ENCODE peak calls at places on chromosomes 5 and 9, in six cellular contexts. One of them, this sample, is unnamed.

GRCh38 chr5:34411470-34412346 is 244.4 kb upstream of the RAI14 start:
- DNase-seq in substantia nigra: no peak
- DNase-seq in ACHN: no peak
- DNase-seq in activated T-cell treated with anti-CD3 and anti-CD28 coated beads for 1 hour: no peak
- DNase-seq in T-helper 9 cell: no peak
- DNase-seq in cerebellum: no peak
- DNase-seq in this sample: no peak

GRCh38 chr9:33840381-33840780 is 23.4 kb downstream of the UBE2R2 start:
- DNase-seq in cerebellum: no peak
- DNase-seq in T-helper 9 cell: no peak
- DNase-seq in ACHN: no peak
- DNase-seq in activated T-cell treated with anti-CD3 and anti-CD28 coated beads for 1 hour: no peak
- DNase-seq in substantia nigra: no peak
- DNase-seq in this sample: no peak

GRCh38 chr5:16534280-16534679 is 68.7 kb upstream of the ZNF622 start:
- DNase-seq in cerebellum: no peak
- DNase-seq in ACHN: no peak
- DNase-seq in T-helper 9 cell: no peak
- DNase-seq in substantia nigra: no peak
- DNase-seq in activated T-cell treated with anti-CD3 and anti-CD28 coated beads for 1 hour: no peak
- DNase-seq in this sample: no peak

GRCh38 chr5:138444078-138444773 is 5.4 kb downstream of the REEP2 start:
- DNase-seq in substantia nigra: no peak
- DNase-seq in ACHN: no peak
- DNase-seq in cerebellum: no peak
- DNase-seq in activated T-cell treated with anti-CD3 and anti-CD28 coated beads for 1 hour: no peak
- DNase-seq in T-helper 9 cell: no peak
- DNase-seq in this sample: no peak

GRCh38 chr5:137073192-137073591 is 425.9 kb downstream of the SPOCK1 start:
- DNase-seq in substantia nigra: no peak
- DNase-seq in T-helper 9 cell: no peak
- DNase-seq in activated T-cell treated with anti-CD3 and anti-CD28 coated beads for 1 hour: no peak
- DNase-seq in cerebellum: no peak
- DNase-seq in ACHN: no peak
- DNase-seq in this sample: no peak

GRCh38 chr5:131218392-131218791 is 45.5 kb upstream of the CDC42SE2 start:
- DNase-seq in ACHN: no peak
- DNase-seq in cerebellum: no peak
- DNase-seq in substantia nigra: no peak
- DNase-seq in activated T-cell treated with anti-CD3 and anti-CD28 coated beads for 1 hour: no peak
- DNase-seq in T-helper 9 cell: no peak
- DNase-seq in this sample: no peak

GRCh38 chr9:134724231-134724911 is 82.8 kb downstream of the COL5A1 start:
- DNase-seq in substantia nigra: no peak
- DNase-seq in ACHN: no peak
- DNase-seq in cerebellum: no peak
- DNase-seq in T-helper 9 cell: no peak
- DNase-seq in activated T-cell treated with anti-CD3 and anti-CD28 coated beads for 1 hour: no peak
- DNase-seq in this sample: no peak

GRCh38 chr9:121556580-121556979 is 56.9 kb upstream of the GGTA1 start:
- DNase-seq in activated T-cell treated with anti-CD3 and anti-CD28 coated beads for 1 hour: no peak
- DNase-seq in ACHN: peak
- DNase-seq in cerebellum: no peak
- DNase-seq in substantia nigra: no peak
- DNase-seq in T-helper 9 cell: no peak
- DNase-seq in this sample: peak

GRCh38 chr9:97640290-97640689 is 6.7 kb downstream of the NCBP1 start:
- DNase-seq in substantia nigra: no peak
- DNase-seq in T-helper 9 cell: no peak
- DNase-seq in ACHN: no peak
- DNase-seq in activated T-cell treated with anti-CD3 and anti-CD28 coated beads for 1 hour: no peak
- DNase-seq in cerebellum: no peak
- DNase-seq in this sample: no peak

GRCh38 chr5:112957970-112958773 is 18.4 kb upstream of the DCP2 start:
- DNase-seq in substantia nigra: no peak
- DNase-seq in activated T-cell treated with anti-CD3 and anti-CD28 coated beads for 1 hour: no peak
- DNase-seq in ACHN: peak
- DNase-seq in T-helper 9 cell: no peak
- DNase-seq in cerebellum: no peak
- DNase-seq in this sample: no peak

GRCh38 chr9:35903049-35903448 is 3.0 kb upstream of the HRCT1 start:
- DNase-seq in activated T-cell treated with anti-CD3 and anti-CD28 coated beads for 1 hour: no peak
- DNase-seq in cerebellum: peak
- DNase-seq in T-helper 9 cell: no peak
- DNase-seq in ACHN: peak
- DNase-seq in substantia nigra: no peak
- DNase-seq in this sample: peak

GRCh38 chr5:86861514-86861913 is 243.8 kb downstream of the COX7C start:
- DNase-seq in ACHN: no peak
- DNase-seq in cerebellum: peak
- DNase-seq in substantia nigra: no peak
- DNase-seq in activated T-cell treated with anti-CD3 and anti-CD28 coated beads for 1 hour: no peak
- DNase-seq in T-helper 9 cell: no peak
- DNase-seq in this sample: peak

GRCh38 chr5:158943057-158943456 is 156.7 kb downstream of the EBF1 start:
- DNase-seq in ACHN: peak
- DNase-seq in substantia nigra: no peak
- DNase-seq in activated T-cell treated with anti-CD3 and anti-CD28 coated beads for 1 hour: no peak
- DNase-seq in T-helper 9 cell: no peak
- DNase-seq in cerebellum: no peak
- DNase-seq in this sample: no peak

GRCh38 chr5:134813407-134813806 is 32.4 kb upstream of the C5orf24 start:
- DNase-seq in substantia nigra: no peak
- DNase-seq in activated T-cell treated with anti-CD3 and anti-CD28 coated beads for 1 hour: no peak
- DNase-seq in cerebellum: no peak
- DNase-seq in T-helper 9 cell: no peak
- DNase-seq in ACHN: no peak
- DNase-seq in this sample: no peak

GRCh38 chr5:91281409-91281808 is 101.7 kb downstream of the ARRDC3 start:
- DNase-seq in ACHN: peak
- DNase-seq in activated T-cell treated with anti-CD3 and anti-CD28 coated beads for 1 hour: no peak
- DNase-seq in T-helper 9 cell: no peak
- DNase-seq in cerebellum: no peak
- DNase-seq in substantia nigra: no peak
- DNase-seq in this sample: no peak

GRCh38 chr9:80134487-80134886 is 562.7 kb downstream of the TLE4 start:
- DNase-seq in T-helper 9 cell: no peak
- DNase-seq in cerebellum: no peak
- DNase-seq in substantia nigra: no peak
- DNase-seq in activated T-cell treated with anti-CD3 and anti-CD28 coated beads for 1 hour: no peak
- DNase-seq in ACHN: no peak
- DNase-seq in this sample: no peak

GRCh38 chr5:74200560-74200959 is 440.0 kb downstream of the ENC1 start:
- DNase-seq in T-helper 9 cell: no peak
- DNase-seq in ACHN: no peak
- DNase-seq in substantia nigra: no peak
- DNase-seq in cerebellum: no peak
- DNase-seq in activated T-cell treated with anti-CD3 and anti-CD28 coated beads for 1 hour: no peak
- DNase-seq in this sample: no peak

GRCh38 chr5:431711-432050 is 11.3 kb upstream of the EXOC3 start:
- DNase-seq in ACHN: no peak
- DNase-seq in T-helper 9 cell: no peak
- DNase-seq in activated T-cell treated with anti-CD3 and anti-CD28 coated beads for 1 hour: no peak
- DNase-seq in substantia nigra: no peak
- DNase-seq in cerebellum: no peak
- DNase-seq in this sample: no peak

GRCh38 chr5:5953641-5954040 is 424.7 kb downstream of the MED10 start:
- DNase-seq in ACHN: no peak
- DNase-seq in T-helper 9 cell: no peak
- DNase-seq in substantia nigra: no peak
- DNase-seq in activated T-cell treated with anti-CD3 and anti-CD28 coated beads for 1 hour: no peak
- DNase-seq in cerebellum: no peak
- DNase-seq in this sample: no peak

GRCh38 chr5:107337281-107337680 is 333.5 kb downstream of the EFNA5 start:
- DNase-seq in ACHN: no peak
- DNase-seq in T-helper 9 cell: no peak
- DNase-seq in activated T-cell treated with anti-CD3 and anti-CD28 coated beads for 1 hour: no peak
- DNase-seq in substantia nigra: no peak
- DNase-seq in cerebellum: no peak
- DNase-seq in this sample: no peak

GRCh38 chr5:156686816-156687215 is 163.3 kb upstream of the PPP1R2B start:
- DNase-seq in ACHN: no peak
- DNase-seq in substantia nigra: no peak
- DNase-seq in cerebellum: no peak
- DNase-seq in T-helper 9 cell: no peak
- DNase-seq in activated T-cell treated with anti-CD3 and anti-CD28 coated beads for 1 hour: no peak
- DNase-seq in this sample: no peak

GRCh38 chr5:25713259-25713658 is 1068.5 kb upstream of the CDH10 start:
- DNase-seq in cerebellum: no peak
- DNase-seq in ACHN: peak
- DNase-seq in T-helper 9 cell: no peak
- DNase-seq in substantia nigra: no peak
- DNase-seq in activated T-cell treated with anti-CD3 and anti-CD28 coated beads for 1 hour: no peak
- DNase-seq in this sample: no peak

GRCh38 chr9:79480639-79481038 is 91.1 kb upstream of the TLE4 start:
- DNase-seq in T-helper 9 cell: no peak
- DNase-seq in substantia nigra: no peak
- DNase-seq in ACHN: no peak
- DNase-seq in activated T-cell treated with anti-CD3 and anti-CD28 coated beads for 1 hour: no peak
- DNase-seq in cerebellum: no peak
- DNase-seq in this sample: no peak

GRCh38 chr5:136062563-136063274 is 33.9 kb downstream of the TGFBI start:
- DNase-seq in ACHN: peak
- DNase-seq in T-helper 9 cell: no peak
- DNase-seq in activated T-cell treated with anti-CD3 and anti-CD28 coated beads for 1 hour: no peak
- DNase-seq in cerebellum: no peak
- DNase-seq in substantia nigra: no peak
- DNase-seq in this sample: no peak

GRCh38 chr9:969693-970309 is 6.7 kb upstream of the DMRT3 start:
- DNase-seq in ACHN: no peak
- DNase-seq in T-helper 9 cell: no peak
- DNase-seq in substantia nigra: no peak
- DNase-seq in activated T-cell treated with anti-CD3 and anti-CD28 coated beads for 1 hour: no peak
- DNase-seq in cerebellum: no peak
- DNase-seq in this sample: no peak

GRCh38 chr9:112361602-112362001 is 18.3 kb upstream of the HSDL2 start:
- DNase-seq in ACHN: peak
- DNase-seq in substantia nigra: no peak
- DNase-seq in cerebellum: peak
- DNase-seq in activated T-cell treated with anti-CD3 and anti-CD28 coated beads for 1 hour: no peak
- DNase-seq in T-helper 9 cell: no peak
- DNase-seq in this sample: peak

GRCh38 chr5:137531266-137531665 is 32.1 kb upstream of the SPOCK1 start:
- DNase-seq in activated T-cell treated with anti-CD3 and anti-CD28 coated beads for 1 hour: no peak
- DNase-seq in cerebellum: no peak
- DNase-seq in substantia nigra: no peak
- DNase-seq in ACHN: no peak
- DNase-seq in T-helper 9 cell: no peak
- DNase-seq in this sample: no peak

GRCh38 chr9:81635526-81636279 is 53.6 kb downstream of the TLE1 start:
- DNase-seq in ACHN: no peak
- DNase-seq in activated T-cell treated with anti-CD3 and anti-CD28 coated beads for 1 hour: no peak
- DNase-seq in T-helper 9 cell: no peak
- DNase-seq in cerebellum: no peak
- DNase-seq in substantia nigra: no peak
- DNase-seq in this sample: no peak

GRCh38 chr9:15149450-15149849 is 157.6 kb downstream of the TTC39B start:
- DNase-seq in ACHN: no peak
- DNase-seq in activated T-cell treated with anti-CD3 and anti-CD28 coated beads for 1 hour: no peak
- DNase-seq in substantia nigra: no peak
- DNase-seq in T-helper 9 cell: no peak
- DNase-seq in cerebellum: no peak
- DNase-seq in this sample: no peak

This sample was measured in cerebellar cortex.